ENCODE peak calls at places on chromosomes 6 and 20, in five cellular contexts. One of them, this sample, is unnamed.
A peak's percentile ranks its signal among the peaks of the same experiment; 100 is the strongest.

GRCh38 chr6:36056178-36056577 is 28.6 kb downstream of the MAPK14 start:
- DNase-seq in heart right ventricle: no peak
- DNase-seq in upper lobe of left lung: no peak
- DNase-seq in uterus: no peak
- DNase-seq in AG04450: no peak
- DNase-seq in this sample: no peak

GRCh38 chr6:29797120-29797519 is 30.5 kb upstream of the HLA-G start:
- DNase-seq in heart right ventricle: no peak
- DNase-seq in upper lobe of left lung: no peak
- DNase-seq in uterus: no peak
- DNase-seq in AG04450: no peak
- DNase-seq in this sample: no peak

GRCh38 chr20:63748356-63749270 is 9.0 kb downstream of the SLC2A4RG start:
- DNase-seq in heart right ventricle: no peak
- DNase-seq in upper lobe of left lung: no peak
- DNase-seq in uterus: no peak
- DNase-seq in AG04450: no peak
- DNase-seq in this sample: no peak

GRCh38 chr6:124882580-124883393 is 79.5 kb upstream of the RNF217 start:
- DNase-seq in heart right ventricle: no peak
- DNase-seq in upper lobe of left lung: no peak
- DNase-seq in uterus: no peak
- DNase-seq in AG04450: no peak
- DNase-seq in this sample: no peak

GRCh38 chr6:24060982-24061754 is 64.8 kb upstream of the NRSN1 start:
- DNase-seq in heart right ventricle: no peak
- DNase-seq in upper lobe of left lung: no peak
- DNase-seq in uterus: no peak
- DNase-seq in AG04450: no peak
- DNase-seq in this sample: no peak

GRCh38 chr6:89574860-89575561 is 63.5 kb downstream of the LYRM2 start:
- DNase-seq in heart right ventricle: no peak
- DNase-seq in upper lobe of left lung: no peak
- DNase-seq in uterus: no peak
- DNase-seq in AG04450: no peak
- DNase-seq in this sample: no peak

GRCh38 chr6:14787274-14787673 is 458.6 kb upstream of the JARID2 start:
- DNase-seq in heart right ventricle: no peak
- DNase-seq in upper lobe of left lung: no peak
- DNase-seq in uterus: no peak
- DNase-seq in AG04450: no peak
- DNase-seq in this sample: no peak

GRCh38 chr6:74638467-74638866 is 567.4 kb downstream of the COL12A1 start:
- DNase-seq in heart right ventricle: no peak
- DNase-seq in upper lobe of left lung: no peak
- DNase-seq in uterus: no peak
- DNase-seq in AG04450: no peak
- DNase-seq in this sample: no peak

GRCh38 chr6:53020005-53020744 is 25.1 kb upstream of the GSTA4 start:
- DNase-seq in heart right ventricle: no peak
- DNase-seq in upper lobe of left lung: no peak
- DNase-seq in uterus: no peak
- DNase-seq in AG04450: no peak
- DNase-seq in this sample: no peak

GRCh38 chr6:5492356-5492755 is 231.0 kb downstream of the FARS2 start:
- DNase-seq in heart right ventricle: no peak
- DNase-seq in upper lobe of left lung: no peak
- DNase-seq in uterus: no peak
- DNase-seq in AG04450: no peak
- DNase-seq in this sample: no peak
- H3K9me3 ChIP-seq in heart right ventricle: no peaks in the 10 kb centered on the region
- H3K9me3 ChIP-seq in upper lobe of left lung: no peaks in the 10 kb centered on the region
- H3K9me3 ChIP-seq in uterus: no peaks in the 10 kb centered on the region
- H3K9me3 ChIP-seq in AG04450: no peaks in the 10 kb centered on the region
- H3K9me3 ChIP-seq in this sample: no peaks in the 10 kb centered on the region

GRCh38 chr20:46331612-46332361 is 23.5 kb upstream of the CDH22 start:
- DNase-seq in heart right ventricle: no peak
- DNase-seq in upper lobe of left lung: peak; percentile 39
- DNase-seq in uterus: no peak
- DNase-seq in AG04450: no peak
- DNase-seq in this sample: no peak

GRCh38 chr20:46330831-46331371 is 22.6 kb upstream of the CDH22 start:
- DNase-seq in heart right ventricle: no peak
- DNase-seq in upper lobe of left lung: no peak
- DNase-seq in uterus: no peak
- DNase-seq in AG04450: no peak
- DNase-seq in this sample: no peak

GRCh38 chr20:46334423-46334978 is 26.2 kb upstream of the CDH22 start:
- DNase-seq in heart right ventricle: no peak
- DNase-seq in upper lobe of left lung: no peak
- DNase-seq in uterus: no peak
- DNase-seq in AG04450: no peak
- DNase-seq in this sample: no peak

GRCh38 chr20:46332373-46333135 is 24.3 kb upstream of the CDH22 start:
- DNase-seq in heart right ventricle: no peak
- DNase-seq in upper lobe of left lung: no peak
- DNase-seq in uterus: no peak
- DNase-seq in AG04450: no peak
- DNase-seq in this sample: no peak

DNA sequence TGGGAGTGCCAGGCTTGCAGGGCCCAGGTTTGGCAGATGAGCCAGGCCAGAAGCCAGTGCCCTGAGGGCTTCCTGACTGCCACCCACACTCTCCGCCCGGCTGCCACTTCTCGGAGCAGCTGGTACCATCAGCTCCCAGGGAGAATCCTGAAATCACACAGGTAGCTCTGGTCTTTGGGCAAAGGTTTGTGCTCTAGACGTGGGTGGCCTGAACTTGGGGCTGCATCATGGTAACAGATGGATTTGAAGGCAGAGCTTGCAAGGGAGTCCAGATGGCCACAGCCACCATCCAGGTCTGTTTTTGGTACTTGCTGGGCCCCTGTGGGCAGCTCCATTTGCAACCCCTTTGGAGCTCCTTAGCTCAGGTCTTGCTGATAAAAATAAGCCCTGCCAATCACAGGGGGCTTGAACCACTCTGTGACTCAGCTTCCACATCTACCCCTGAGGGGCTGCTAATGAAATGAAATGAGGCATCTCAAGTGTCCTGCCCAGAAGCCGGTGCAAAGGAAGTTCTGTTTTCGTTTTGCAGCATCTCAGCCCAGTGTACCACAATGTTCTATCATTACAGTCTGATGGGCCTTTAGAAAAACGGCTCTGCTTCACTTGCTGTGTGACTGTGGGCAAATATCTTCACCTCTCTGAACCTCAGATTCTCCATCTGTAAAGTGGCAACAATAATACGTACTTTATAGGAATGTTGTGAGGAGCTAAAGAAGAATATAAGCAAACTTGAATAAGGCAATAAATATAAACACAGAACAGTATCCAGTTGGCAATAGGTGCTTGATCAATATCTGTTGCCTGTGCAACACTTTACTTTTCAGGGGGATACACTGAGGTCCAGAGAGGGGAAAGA is 25.1 kb upstream of the CDH22 start:
- DNase-seq in heart right ventricle: peak; percentile 31
- DNase-seq in upper lobe of left lung: peak; percentile 34
- DNase-seq in uterus: no peak
- DNase-seq in AG04450: no peak
- DNase-seq in this sample: no peak
- H3K9me3 ChIP-seq in heart right ventricle: no peaks in the 10 kb centered on the region
- H3K9me3 ChIP-seq in upper lobe of left lung: no peaks in the 10 kb centered on the region
- H3K9me3 ChIP-seq in uterus: no peaks in the 10 kb centered on the region
- H3K9me3 ChIP-seq in AG04450: no peaks in the 10 kb centered on the region
- H3K9me3 ChIP-seq in this sample: no peaks in the 10 kb centered on the region

GRCh38 chr6:158292016-158292415 is 20.2 kb upstream of the TULP4 start:
- DNase-seq in heart right ventricle: no peak
- DNase-seq in upper lobe of left lung: no peak
- DNase-seq in uterus: no peak
- DNase-seq in AG04450: no peak
- DNase-seq in this sample: no peak

GRCh38 chr6:158290659-158291058 is 21.6 kb upstream of the TULP4 start:
- DNase-seq in heart right ventricle: no peak
- DNase-seq in upper lobe of left lung: no peak
- DNase-seq in uterus: no peak
- DNase-seq in AG04450: no peak
- DNase-seq in this sample: peak; percentile 29

GRCh38 chr6:158290040-158290439 is 22.2 kb upstream of the TULP4 start:
- DNase-seq in heart right ventricle: no peak
- DNase-seq in upper lobe of left lung: no peak
- DNase-seq in uterus: no peak
- DNase-seq in AG04450: no peak
- DNase-seq in this sample: no peak

GRCh38 chr6:158293122-158293521 is 19.1 kb upstream of the TULP4 start:
- DNase-seq in heart right ventricle: no peak
- DNase-seq in upper lobe of left lung: no peak
- DNase-seq in uterus: no peak
- DNase-seq in AG04450: no peak
- DNase-seq in this sample: no peak
- H3K9me3 ChIP-seq in heart right ventricle: peaks cover 19% of the 10 kb centered on the region
- H3K9me3 ChIP-seq in upper lobe of left lung: peaks cover 19% of the 10 kb centered on the region
- H3K9me3 ChIP-seq in uterus: no peaks in the 10 kb centered on the region
- H3K9me3 ChIP-seq in AG04450: peaks cover 15% of the 10 kb centered on the region
- H3K9me3 ChIP-seq in this sample: peaks cover 3% of the 10 kb centered on the region

GRCh38 chr20:56194042-56194441 is 54.5 kb upstream of the MC3R start:
- DNase-seq in heart right ventricle: no peak
- DNase-seq in upper lobe of left lung: no peak
- DNase-seq in uterus: no peak
- DNase-seq in AG04450: no peak
- DNase-seq in this sample: no peak

GRCh38 chr20:56200456-56200855 is 48.1 kb upstream of the MC3R start:
- DNase-seq in heart right ventricle: no peak
- DNase-seq in upper lobe of left lung: no peak
- DNase-seq in uterus: no peak
- DNase-seq in AG04450: no peak
- DNase-seq in this sample: no peak

GRCh38 chr20:56195946-56196345 is 52.6 kb upstream of the MC3R start:
- DNase-seq in heart right ventricle: no peak
- DNase-seq in upper lobe of left lung: no peak
- DNase-seq in uterus: no peak
- DNase-seq in AG04450: no peak
- DNase-seq in this sample: no peak
- H3K9me3 ChIP-seq in heart right ventricle: peaks cover 15% of the 10 kb centered on the region
- H3K9me3 ChIP-seq in upper lobe of left lung: peaks cover 14% of the 10 kb centered on the region
- H3K9me3 ChIP-seq in uterus: no peaks in the 10 kb centered on the region
- H3K9me3 ChIP-seq in AG04450: peaks cover 27% of the 10 kb centered on the region
- H3K9me3 ChIP-seq in this sample: no peaks in the 10 kb centered on the region

DNA sequence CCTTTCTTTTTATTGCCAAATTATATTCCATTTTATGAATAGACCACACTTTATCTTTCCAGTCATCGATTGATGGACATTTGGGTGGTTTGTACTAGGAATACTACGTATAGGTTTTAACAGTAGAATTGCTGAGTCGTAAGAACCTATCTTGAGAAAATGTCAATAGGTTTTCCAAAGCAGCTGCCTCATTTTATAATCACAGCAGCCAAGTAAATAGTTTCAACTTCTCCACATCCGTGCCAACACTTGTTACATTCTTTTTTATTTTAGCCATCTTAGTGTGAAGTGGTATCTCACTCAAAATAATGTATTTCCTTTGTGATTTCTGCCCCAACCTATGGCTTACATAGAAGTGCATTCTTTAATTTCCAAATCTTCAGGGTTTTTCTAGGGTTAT is 479.2 kb downstream of the CDH26 start:
- DNase-seq in heart right ventricle: no peak
- DNase-seq in upper lobe of left lung: no peak
- DNase-seq in uterus: no peak
- DNase-seq in AG04450: no peak
- DNase-seq in this sample: no peak
- H3K9me3 ChIP-seq in heart right ventricle: no peaks in the 10 kb centered on the region
- H3K9me3 ChIP-seq in upper lobe of left lung: peaks cover 7% of the 10 kb centered on the region
- H3K9me3 ChIP-seq in uterus: no peaks in the 10 kb centered on the region
- H3K9me3 ChIP-seq in AG04450: no peaks in the 10 kb centered on the region
- H3K9me3 ChIP-seq in this sample: no peaks in the 10 kb centered on the region

This sample was measured in T-helper 17 cell.